ENCODE peak calls at places on chromosome 18, in seven cellular contexts. H, C, G, S, Y, W and I are unnamed samples.

GRCh38 chr18:76484749-76485387 is 10.2 kb downstream of the ZNF516 start:
- DNase-seq in C (no peak), G (no peak), S (no peak), H (no peak), Y (no peak), W (no peak), I (no peak)

GRCh38 chr18:2968559-2968958 is 44.4 kb downstream of the LPIN2 start:
- DNase-seq in Y (no peak), H (no peak), S (no peak), W (no peak), G (no peak), C (no peak), I (no peak)

GRCh38 chr18:40760251-40760650 is 1194.8 kb upstream of the PIK3C3 start:
- DNase-seq in Y (no peak), G (no peak), S (no peak), C (no peak), W (no peak), H (no peak), I (no peak)

GRCh38 chr18:65748321-65748720 is 2.5 kb upstream of the CDH7 start:
- DNase-seq in W (no peak), H (no peak), G (no peak), C (no peak), S (no peak), Y (no peak), I (no peak)

GRCh38 chr18:6219116-6219717 is 195.5 kb downstream of the L3MBTL4 start:
- DNase-seq in G (peak; percentile 49), H (no peak), W (peak; percentile 83), C (peak; percentile 70), S (no peak), Y (peak; percentile 62), I (peak; percentile 72)

GRCh38 chr18:34978533-34978893 is 62.7 kb upstream of the MAPRE2 start:
- DNase-seq in Y (no peak), S (no peak), G (no peak), W (peak; percentile 27), C (no peak), H (no peak), I (no peak)

GRCh38 chr18:46625069-46625468 is 32.0 kb downstream of the LOXHD1 start:
- DNase-seq in W (no peak), C (no peak), H (no peak), G (no peak), S (no peak), Y (no peak), I (no peak)

GRCh38 chr18:5144629-5145028 is 52.4 kb downstream of the AKAIN1 start:
- DNase-seq in S (no peak), W (no peak), Y (no peak), G (no peak), H (no peak), C (no peak), I (peak; percentile 16)

GRCh38 chr18:43380098-43380672 is 102.9 kb upstream of the SYT4 start:
- DNase-seq in Y (no peak), W (no peak), C (no peak), G (no peak), S (no peak), H (no peak), I (no peak)

GRCh38 chr18:36580266-36580665 is 248.5 kb downstream of the TPGS2 start:
- DNase-seq in W (no peak), S (no peak), H (no peak), C (peak; percentile 14), Y (peak; percentile 64), G (no peak), I (peak; percentile 78)

GRCh38 chr18:58788971-58789797 is 75.5 kb upstream of the ZNF532 start:
- DNase-seq in W (peak; percentile 61), H (no peak), G (no peak), C (peak; percentile 74), Y (peak; percentile 81), S (peak; percentile 39), I (peak; percentile 32)

GRCh38 chr18:32881009-32881408 is 108.2 kb upstream of the KLHL14 start:
- DNase-seq in Y (no peak), H (no peak), C (no peak), G (no peak), S (no peak), W (no peak), I (no peak)

GRCh38 chr18:12393998-12394397 is 13.7 kb upstream of the PRELID3A start:
- DNase-seq in W (no peak), H (peak; percentile 40), C (no peak), Y (no peak), G (no peak), S (no peak), I (peak; percentile 26)

GRCh38 chr18:36284671-36285295 is 12.7 kb upstream of the FHOD3 start:
- DNase-seq in H (no peak), Y (peak; percentile 82), G (peak; percentile 55), S (no peak), W (peak; percentile 76), C (peak; percentile 77), I (peak; percentile 77)

DNA sequence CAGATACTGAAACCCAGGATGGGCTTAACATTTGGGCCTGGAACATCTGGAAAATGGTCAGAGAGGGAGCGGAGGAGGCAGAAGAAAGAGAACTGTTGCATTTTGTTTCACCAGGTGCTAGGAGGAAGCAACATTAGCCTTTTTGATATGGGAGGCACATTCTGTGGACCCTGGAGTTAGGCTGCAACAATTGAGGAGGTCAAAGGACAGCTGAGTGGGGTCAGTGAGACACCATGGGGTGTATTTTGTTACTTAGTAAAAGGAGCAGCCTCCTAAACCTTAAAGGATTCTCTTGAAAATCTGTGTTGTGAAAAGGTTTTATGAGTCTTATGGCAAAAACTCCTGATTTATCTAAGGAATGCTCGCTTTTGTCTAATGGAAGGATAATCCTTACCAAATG is 124.9 kb downstream of the GREB1L start:
- DNase-seq in S (no peak), Y (no peak), G (no peak), H (no peak), C (no peak), W (no peak), I (no peak)
- H3K27ac ChIP-seq in S (no peak overlapping the region), Y (peak overlapping the region; percentile 62), G (no peak overlapping the region), H (no peak overlapping the region), C (no peak overlapping the region), W (no peak overlapping the region), I (no peak overlapping the region)

DNA sequence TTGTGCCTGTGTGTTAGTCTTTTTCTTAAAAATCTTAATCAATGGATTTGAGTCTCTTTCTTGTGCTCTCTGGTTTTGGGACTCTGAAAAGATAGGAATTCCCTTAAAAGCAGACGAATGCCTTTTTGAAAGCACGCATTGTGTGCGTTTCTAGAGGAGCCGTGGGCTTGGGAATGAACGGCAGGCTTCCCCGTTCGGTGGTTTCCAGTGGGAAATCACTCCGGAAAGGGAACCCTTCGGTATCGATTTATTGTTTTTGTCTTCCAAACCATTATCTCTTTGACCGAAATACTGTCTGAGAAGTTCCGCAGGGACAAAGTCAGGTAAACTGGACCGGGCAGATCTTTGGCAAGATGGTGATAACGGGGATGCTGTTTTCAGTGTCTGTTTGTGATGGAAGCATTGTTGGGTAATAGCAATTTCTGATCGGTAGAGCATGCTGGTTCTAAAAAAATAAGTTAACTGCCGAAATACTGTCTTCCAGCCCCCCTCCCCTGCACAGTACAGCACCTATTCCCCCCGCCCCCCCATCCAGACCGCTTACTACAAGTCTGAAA is 429 bp downstream of the SETBP1 start:
- DNase-seq in W (no peak), G (peak; percentile 35), Y (no peak), H (no peak), C (peak; percentile 23), S (peak; percentile 44), I (peak; percentile 31)
- H3K27ac ChIP-seq in W (no peak overlapping the region), G (peak overlapping the region; percentile 70), Y (peak overlapping the region; percentile 80), H (peak overlapping the region; percentile 96), C (peak overlapping the region; percentile 37), S (no peak overlapping the region), I (peak overlapping the region; percentile 7)

DNA sequence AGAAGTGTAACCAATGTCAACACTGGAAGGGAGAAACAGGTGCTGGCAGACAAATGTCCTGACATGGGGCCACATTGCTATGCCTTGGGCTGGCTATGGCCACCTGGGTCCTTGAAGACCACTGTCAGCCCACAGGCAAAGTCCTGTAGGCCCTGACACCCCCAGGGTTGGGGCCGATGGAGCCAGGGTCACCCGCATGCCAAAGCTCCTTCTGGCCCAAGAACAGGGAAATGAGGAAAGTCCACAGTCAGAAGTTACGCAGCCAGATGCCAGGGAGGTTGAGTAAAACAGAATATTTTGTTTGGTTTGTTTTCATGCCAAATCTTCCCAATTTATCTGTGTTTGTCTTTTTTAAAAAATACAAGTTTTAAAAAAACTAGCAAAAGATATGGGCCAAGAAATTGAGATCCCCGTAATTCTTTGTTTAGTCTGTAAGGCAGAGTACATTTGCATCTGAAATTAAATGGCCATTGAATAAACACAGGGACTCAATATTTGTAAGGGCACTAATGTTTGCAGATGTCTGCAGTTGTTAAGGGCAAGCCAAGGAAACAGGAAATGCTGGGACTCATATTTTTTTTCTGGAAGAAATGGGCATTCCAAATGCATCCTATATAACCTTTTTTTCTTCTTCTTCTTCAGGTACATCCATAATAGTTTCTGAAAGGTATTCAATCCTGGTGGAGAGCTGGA is 186.4 kb downstream of the FAM210A start:
- DNase-seq in S (no peak), Y (no peak), C (no peak), H (no peak), G (no peak), W (no peak), I (no peak)
- H3K27ac ChIP-seq in S (no peak overlapping the region), Y (no peak overlapping the region), C (no peak overlapping the region), H (no peak overlapping the region), G (no peak overlapping the region), W (no peak overlapping the region), I (no peak overlapping the region)

DNA sequence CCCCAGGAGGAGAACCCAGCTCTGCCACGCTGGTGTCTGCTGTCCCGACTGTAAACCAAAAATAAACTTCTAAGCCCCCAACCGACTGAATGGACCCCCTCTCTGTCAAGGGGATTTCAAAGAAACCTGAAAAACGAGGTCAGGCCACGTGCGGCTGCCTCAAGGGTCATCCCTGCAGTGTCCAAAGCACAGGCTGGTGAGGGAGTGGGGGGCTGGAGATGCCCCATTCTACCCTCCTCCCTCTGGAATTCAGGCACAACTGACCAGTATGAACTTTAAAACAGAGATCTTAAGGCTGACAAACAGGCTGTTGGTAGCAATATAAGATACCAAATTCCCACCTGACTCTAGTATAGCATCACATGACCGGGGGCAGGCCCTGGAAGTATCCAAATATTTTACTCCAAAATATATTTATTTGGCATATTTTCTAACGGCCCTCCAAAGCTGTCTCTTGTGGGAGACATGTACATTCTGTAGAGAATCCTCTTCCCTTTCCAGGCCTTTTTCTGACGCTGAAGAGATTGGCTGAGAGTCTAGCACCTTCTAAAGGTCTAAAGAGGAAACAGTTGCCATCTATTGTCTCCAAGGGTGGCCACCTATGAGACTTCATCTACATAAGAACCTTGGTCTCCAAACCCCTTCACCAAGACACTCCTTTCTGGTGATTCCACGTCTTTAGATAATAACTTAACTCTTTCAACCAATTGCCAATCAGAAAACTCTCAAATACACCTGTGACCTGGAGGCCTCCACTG is 40.4 kb upstream of the CTDP1 start:
- DNase-seq in W (peak; percentile 24), S (no peak), C (no peak), G (no peak), H (peak; percentile 32), Y (peak; percentile 14), I (no peak)
- H3K27ac ChIP-seq in W (no peak overlapping the region), S (no peak overlapping the region), C (no peak overlapping the region), G (no peak overlapping the region), H (no peak overlapping the region), Y (no peak overlapping the region), I (no peak overlapping the region)

DNA sequence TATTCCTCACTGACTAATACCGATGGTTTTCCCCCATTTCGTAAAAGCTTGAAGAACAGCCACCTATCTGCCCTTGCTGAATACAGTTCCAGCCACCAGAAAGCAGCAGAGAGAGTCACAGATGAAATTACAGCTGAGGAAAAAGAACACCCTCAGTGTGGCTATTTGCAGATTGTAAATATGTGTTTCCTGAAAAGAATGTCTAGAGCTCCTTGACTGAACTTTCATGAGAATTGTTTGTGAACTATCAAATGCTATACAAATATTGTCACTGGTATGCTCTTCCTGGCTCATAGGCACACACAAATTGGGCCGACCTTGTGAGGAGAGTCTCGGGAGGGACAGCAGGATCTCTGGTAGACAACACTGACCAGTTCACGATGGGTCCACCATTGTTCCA is 58.1 kb upstream of the TTC39C start:
- DNase-seq in S (no peak), H (no peak), G (no peak), W (no peak), C (no peak), Y (no peak), I (no peak)
- H3K27ac ChIP-seq in S (no peak overlapping the region), H (no peak overlapping the region), G (no peak overlapping the region), W (no peak overlapping the region), C (no peak overlapping the region), Y (no peak overlapping the region), I (no peak overlapping the region)